ENCODE peak calls at places on chromosome 1, in six cellular contexts. W, J, A, L, I and E are unnamed samples.

GRCh38 chr1:154557939-154558609 is 388 bp downstream of the UBE2Q1 start:
- DNase-seq in A (no peak), J (no peak), I (peak), W (peak), L (peak), E (peak)

GRCh38 chr1:42298520-42298919 is 36.5 kb downstream of the FOXJ3 start:
- DNase-seq in W (no peak), I (no peak), A (no peak), J (no peak), L (no peak), E (no peak)

GRCh38 chr1:201989354-201990128 is 7.1 kb downstream of the RNPEP start:
- DNase-seq in A (no peak), L (no peak), W (no peak), J (no peak), I (no peak), E (no peak)

GRCh38 chr1:153366261-153366660 is 8.6 kb downstream of the S100A9 start:
- DNase-seq in A (no peak), W (no peak), J (no peak), I (no peak), L (no peak), E (no peak)

GRCh38 chr1:209601809-209602657 is 18.5 kb downstream of the CAMK1G start:
- DNase-seq in I (no peak), A (no peak), J (no peak), W (peak), L (peak), E (peak)

GRCh38 chr1:233341117-233341516 is 13.6 kb downstream of the MAP3K21 start:
- DNase-seq in W (no peak), L (no peak), I (no peak), J (no peak), A (no peak), E (no peak)

GRCh38 chr1:6460349-6461236 is 5.4 kb downstream of the TNFRSF25 start:
- DNase-seq in W (no peak), A (no peak), L (no peak), J (peak), I (no peak), E (no peak)

GRCh38 chr1:36712151-36712550 is 229.4 kb upstream of the CSF3R start:
- DNase-seq in I (no peak), A (no peak), W (no peak), L (no peak), J (no peak), E (no peak)

GRCh38 chr1:116962976-116963639 is 38.5 kb upstream of the CD101 start:
- DNase-seq in J (no peak), I (no peak), W (no peak), L (no peak), A (no peak), E (no peak)